ENCODE peak calls at places on chromosomes 13 and 19, in seven cellular contexts. Q is right lobe of liver; R is PC-3; N is CD4-positive, CD25-positive, alpha-beta regulatory T cell; W is spleen; D is neural progenitor cell; S is testis. G is an unnamed sample. For H3K27me3 and H3K4me1, the result is how much of the 10 kb centered on the place peaks cover.

GRCh38 chr13:48739346-48740037 is 85.8 kb downstream of the CYSLTR2 start:
- DNase-seq in R (no peak), Q (no peak), S (peak), W (no peak), D (no peak), N (no peak), G (no peak)

GRCh38 chr13:109381546-109382180 is 404.7 kb downstream of the IRS2 start:
- DNase-seq in Q (no peak), R (no peak), N (no peak), D (no peak), W (no peak), S (no peak), G (peak)

GRCh38 chr13:44128522-44128921 is 245.1 kb upstream of the SERP2 start:
- DNase-seq in N (no peak), D (no peak), R (no peak), S (no peak), W (no peak), Q (no peak), G (no peak)

GRCh38 chr13:75628811-75629210 is 7.3 kb upstream of the LMO7 start:
- DNase-seq in N (no peak), Q (no peak), S (no peak), W (no peak), D (no peak), R (no peak), G (no peak)

GRCh38 chr13:22690756-22691155 is 490.0 kb upstream of the SGCG start:
- DNase-seq in R (no peak), D (no peak), Q (no peak), N (no peak), S (no peak), W (no peak), G (no peak)

GRCh38 chr13:50993908-50994307 is 84.3 kb downstream of the RNASEH2B start:
- DNase-seq in R (no peak), D (no peak), Q (no peak), N (no peak), S (no peak), W (no peak), G (no peak)

GRCh38 chr19:40588926-40589569 is 12.1 kb upstream of the LTBP4 start:
- DNase-seq in S (no peak), D (no peak), N (no peak), Q (no peak), R (no peak), W (no peak), G (no peak)

GRCh38 chr19:51811344-51811743 is 16.4 kb downstream of the FPR3 start:
- DNase-seq in S (peak), R (no peak), D (no peak), W (no peak), Q (peak), N (no peak), G (no peak)

DNA sequence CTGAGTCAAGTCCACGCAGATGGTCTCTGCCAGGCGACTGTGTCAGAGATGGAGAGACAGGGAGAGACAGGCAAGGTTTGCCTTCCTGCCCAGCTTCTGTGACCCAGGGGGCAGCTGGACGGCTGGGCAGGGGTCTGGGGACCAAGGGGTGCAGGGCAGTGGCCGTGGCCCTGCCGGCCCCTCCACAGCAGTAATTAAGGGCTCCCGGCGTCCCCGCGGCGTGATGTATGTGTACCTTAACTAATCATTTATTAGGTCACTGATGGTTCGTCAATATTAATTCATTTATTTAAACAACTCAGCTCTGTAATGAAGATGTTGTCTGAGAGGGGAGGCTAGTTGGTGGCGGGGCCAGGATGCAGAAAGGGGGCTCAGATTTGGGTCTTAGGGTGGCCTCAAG is 28.6 kb upstream of the TCF3 start:
- DNase-seq in W (no peak), S (no peak), R (no peak), Q (no peak), D (no peak), N (no peak), G (no peak)
- H3K27me3 ChIP-seq in W (half or more), S (under half), R (under half), Q (under half), D (half or more), N (under half), G (under half)

GRCh38 chr19:1168877-1169791 is 4.9 kb downstream of the SBNO2 start:
- DNase-seq in S (peak), R (peak), D (no peak), N (no peak), Q (peak), W (peak), G (peak)

GRCh38 chr19:1166872-1167573 is 7.0 kb downstream of the SBNO2 start:
- DNase-seq in R (peak), S (peak), D (no peak), Q (peak), N (no peak), W (no peak), G (no peak)

GRCh38 chr19:1169921-1170885 is 3.9 kb downstream of the SBNO2 start:
- DNase-seq in N (no peak), R (peak), D (no peak), W (peak), S (peak), Q (no peak), G (peak)

GRCh38 chr19:1168562-1168873 is 5.5 kb downstream of the SBNO2 start:
- DNase-seq in S (no peak), N (no peak), W (no peak), R (no peak), Q (peak), D (no peak), G (no peak)

GRCh38 chr19:1167687-1168561 is 6.1 kb downstream of the SBNO2 start:
- DNase-seq in W (peak), D (no peak), Q (peak), R (peak), N (no peak), S (peak), G (no peak)
- H3K4me1 ChIP-seq in W (under half), D (under half), Q (under half), R (under half), N (under half), S (half or more), G (under half)

GRCh38 chr13:112960671-112961070 is 8.3 kb upstream of the MCF2L start:
- DNase-seq in S (no peak), R (no peak), N (no peak), W (peak), Q (no peak), D (no peak), G (no peak)
- H3K27ac ChIP-seq in S (no peak), R (no peak), N (no peak), W (no peak), Q (no peak), D (no peak), G (no peak)

GRCh38 chr19:3880471-3881271 is at the start of gene ATCAY:
- DNase-seq in N (no peak), R (no peak), W (no peak), D (peak), S (no peak), Q (no peak), G (no peak)

GRCh38 chr19:3879656-3880055 is 829 bp upstream of the ATCAY start:
- DNase-seq in W (no peak), N (no peak), Q (no peak), D (no peak), S (no peak), R (no peak), G (no peak)

GRCh38 chr19:3881272-3882040 is 971 bp downstream of the ATCAY start:
- DNase-seq in S (no peak), Q (no peak), R (no peak), W (no peak), N (no peak), D (peak), G (no peak)

DNA sequence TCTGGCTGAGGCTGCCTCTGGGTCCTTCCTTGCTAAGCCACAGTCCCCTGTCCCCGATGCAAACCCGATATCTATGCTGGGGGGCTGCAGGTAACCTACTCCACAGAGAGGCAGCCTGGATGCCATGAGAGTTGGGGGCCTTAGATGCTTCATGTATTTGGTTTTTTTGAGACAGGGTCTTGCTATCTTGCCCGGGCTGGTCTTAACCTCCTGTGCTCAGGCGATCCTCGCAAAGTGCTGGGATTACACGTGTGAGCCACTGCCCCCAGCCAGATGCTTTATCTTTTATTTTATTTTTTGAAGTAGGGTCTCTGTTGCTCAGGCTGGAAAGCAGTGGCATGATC is 1.5 kb downstream of the ATCAY start:
- DNase-seq in D (no peak), N (no peak), R (no peak), W (no peak), S (no peak), Q (no peak), G (no peak)
- H3K27me3 ChIP-seq in D (under half), N (under half), R (under half), W (half or more), S (under half), Q (under half), G (under half)

GRCh38 chr19:37876047-37876446 is 30.3 kb downstream of the WDR87 start:
- DNase-seq in Q (no peak), S (no peak), R (no peak), N (no peak), D (no peak), W (no peak), G (no peak)

GRCh38 chr19:37872383-37872782 is 34.0 kb downstream of the WDR87 start:
- DNase-seq in Q (no peak), S (no peak), D (no peak), W (no peak), N (no peak), R (no peak), G (no peak)

GRCh38 chr19:37874784-37875183 is 31.6 kb downstream of the WDR87 start:
- DNase-seq in R (no peak), Q (no peak), N (no peak), D (no peak), S (no peak), W (no peak), G (no peak)

DNA sequence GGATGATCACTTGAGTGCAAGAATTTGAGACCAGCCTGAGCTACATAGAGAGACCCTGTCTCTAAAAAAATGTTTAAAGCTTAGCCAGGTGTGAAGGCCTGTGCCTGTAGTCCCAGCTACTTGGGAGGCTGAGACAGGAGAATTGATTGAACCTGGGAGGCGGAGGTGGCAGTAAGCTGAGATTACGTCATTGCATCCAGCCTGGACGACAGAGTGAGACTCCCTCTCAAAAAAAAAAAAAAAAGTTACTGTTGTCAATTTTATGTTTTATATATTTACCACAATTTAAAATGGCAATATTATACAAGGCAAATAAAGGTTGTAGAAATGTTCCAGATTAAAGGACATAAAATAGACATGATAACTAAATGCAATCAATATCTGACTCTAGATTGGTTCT is 29.2 kb downstream of the WDR87 start:
- DNase-seq in R (no peak), S (no peak), N (no peak), Q (no peak), W (no peak), D (no peak), G (no peak)
- H3K4me1 ChIP-seq in R (under half), S (under half), N (under half), Q (under half), W (under half), D (under half), G (under half)

GRCh38 chr19:12938054-12938535 is 314 bp upstream of the CALR start:
- DNase-seq in Q (peak), N (peak), W (peak), R (peak), S (peak), D (peak), G (peak)
- H3K27ac ChIP-seq in Q (no peak), N (peak), W (peak), R (peak), S (peak), D (peak), G (peak)

G was measured in foreskin keratinocyte.